ENCODE peak calls at places on chromosomes 11 and 22, in four cellular contexts. O, Q, V and H are unnamed samples.

GRCh38 chr11:2154889-2155288 is 6.1 kb downstream of the INS start:
- DNase-seq in O (no peak), Q (no peak), V (no peak), H (no peak)

GRCh38 chr11:126467471-126467870 is 112.0 kb downstream of the ST3GAL4 start:
- DNase-seq in O (no peak), Q (no peak), V (no peak), H (no peak)

GRCh38 chr11:19793356-19793755 is 80.7 kb downstream of the NAV2 start:
- DNase-seq in O (no peak), Q (no peak), V (no peak), H (no peak)

GRCh38 chr22:23070418-23071162 is at the start of gene GNAZ:
- DNase-seq in O (peak), Q (peak), V (no peak), H (peak)

GRCh38 chr11:11252403-11252802 is 100.6 kb downstream of the CSNK2A3 start:
- DNase-seq in O (no peak), Q (no peak), V (no peak), H (no peak)

GRCh38 chr22:20795014-20795413 is 21.1 kb downstream of the SERPIND1 start:
- DNase-seq in O (no peak), Q (no peak), V (no peak), H (no peak)

GRCh38 chr11:118997627-118998387 is at the start of gene CENATAC:
- DNase-seq in O (peak), Q (peak), V (peak), H (peak)

GRCh38 chr22:35544810-35545209 is 4.2 kb downstream of the RASD2 start:
- DNase-seq in O (no peak), Q (no peak), V (no peak), H (no peak)

GRCh38 chr11:87265132-87265531 is 227.4 kb downstream of the TMEM135 start:
- DNase-seq in O (no peak), Q (peak), V (no peak), H (no peak)

DNA sequence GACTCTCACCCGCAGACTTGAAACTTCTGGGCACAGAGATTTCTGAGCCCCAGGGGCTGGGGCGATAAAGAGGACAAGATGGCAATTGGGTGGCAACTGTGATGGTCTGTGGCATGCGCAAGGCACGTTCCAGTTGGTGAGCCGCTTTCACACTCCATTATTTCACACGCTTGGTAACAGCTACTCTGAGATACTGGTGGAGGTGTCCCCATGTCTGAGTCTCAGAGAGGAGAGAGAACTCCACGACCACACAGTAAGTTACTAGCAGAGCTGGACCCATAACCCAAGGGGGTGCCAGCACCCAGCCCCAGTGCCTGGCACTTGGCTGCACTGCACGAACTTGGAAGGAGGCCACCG is 6.0 kb upstream of the KCNJ4 start:
- DNase-seq in O (no peak), Q (no peak), V (no peak), H (no peak)
- TF ChIP-seq CTCF in O (no peak), Q (no peak), V (no peak), H (no peak)

GRCh38 chr11:40921256-40921655 is 538.2 kb downstream of the LRRC4C start:
- DNase-seq in O (no peak), Q (no peak), V (no peak), H (no peak)

DNA sequence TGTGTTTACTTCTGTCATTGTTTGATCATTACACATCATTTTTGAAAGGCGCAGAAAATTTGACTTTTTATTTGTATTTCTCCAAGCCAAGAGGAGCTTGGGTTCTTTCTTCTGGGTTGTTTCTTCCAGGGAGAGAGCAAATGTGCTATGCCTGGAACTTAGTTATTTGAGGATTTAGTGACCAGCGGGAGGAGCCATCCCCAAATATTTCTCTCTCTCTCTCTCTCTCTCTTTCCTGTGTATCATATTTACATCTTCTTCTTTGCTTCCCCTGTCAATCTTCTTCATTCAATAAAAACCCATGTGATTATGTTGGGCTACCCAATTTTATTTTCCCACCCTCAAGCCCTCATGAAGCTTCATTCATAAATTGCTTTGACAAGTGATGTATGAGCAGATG is 534.5 kb downstream of the LRRC4C start:
- DNase-seq in O (no peak), Q (no peak), V (no peak), H (no peak)
- TF ChIP-seq CTCF in O (no peak), Q (no peak), V (no peak), H (no peak)

DNA sequence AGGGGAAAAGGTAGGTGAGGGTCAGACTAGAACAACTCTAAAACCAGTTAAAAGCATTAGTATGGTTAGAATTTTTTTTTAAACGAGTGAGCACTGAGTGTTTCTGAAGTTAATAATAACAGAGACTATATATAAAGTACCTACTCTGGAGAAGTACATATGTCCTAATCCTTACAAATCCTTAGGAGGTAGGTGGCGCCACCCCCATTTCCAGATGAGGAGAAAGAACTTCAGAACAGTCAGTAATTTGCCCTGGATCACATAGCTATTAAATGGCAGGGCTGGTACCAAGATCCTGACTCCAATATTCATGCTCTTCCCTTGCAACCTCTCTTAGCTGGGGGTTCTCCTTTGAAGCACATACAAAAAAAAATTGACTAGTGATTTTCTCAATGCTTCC is 80.5 kb downstream of the CLPB start:
- DNase-seq in O (no peak), Q (peak), V (peak), H (no peak)
- TF ChIP-seq CTCF in O (peak), Q (peak), V (peak), H (no peak)

GRCh38 chr11:64878494-64879225 is at the start of gene EHD1:
- DNase-seq in O (peak), Q (peak), V (peak), H (peak)
- TF ChIP-seq CTCF in O (peak), Q (peak), V (peak), H (peak)

GRCh38 chr11:69943066-69943465 is 123.8 kb upstream of the FGF3 start:
- DNase-seq in O (no peak), Q (no peak), V (peak), H (no peak)
- TF ChIP-seq CTCF in O (peak), Q (peak), V (peak), H (no peak)

GRCh38 chr11:129728571-129728970 is 87.1 kb upstream of the TMEM45B start:
- DNase-seq in O (no peak), Q (no peak), V (peak), H (no peak)
- TF ChIP-seq CTCF in O (no peak), Q (no peak), V (no peak), H (no peak)

DNA sequence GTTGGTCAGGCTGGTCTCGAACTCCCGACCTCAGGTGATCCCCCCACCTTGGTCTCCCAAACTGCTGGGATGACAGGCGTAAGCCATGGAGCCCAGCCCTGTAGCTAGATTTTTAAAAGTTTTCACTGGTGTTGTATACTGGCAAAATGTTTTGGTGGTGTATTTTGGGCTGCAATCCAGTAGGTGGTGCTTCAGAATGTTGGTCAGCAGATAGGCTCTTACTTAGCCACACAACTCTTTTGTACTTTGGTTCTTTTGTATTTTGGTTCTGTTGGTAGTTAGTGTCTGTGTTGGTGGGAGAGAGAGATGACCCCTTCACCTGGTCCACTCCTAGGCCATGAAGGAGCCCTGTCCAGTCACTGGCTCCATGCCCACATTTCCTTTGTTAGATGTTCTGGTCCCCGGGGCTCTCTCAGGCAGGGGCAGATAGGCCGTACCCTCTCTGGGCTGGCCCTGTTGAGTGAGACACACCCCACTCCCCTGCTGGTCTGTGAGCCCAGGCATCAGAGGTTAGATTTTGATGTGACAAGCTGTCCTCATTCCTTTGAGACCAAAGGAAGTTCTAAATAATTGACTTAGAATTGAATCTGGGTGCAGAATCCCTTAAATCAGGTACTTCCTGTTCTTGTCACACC is 123.8 kb downstream of the DDX10 start:
- DNase-seq in O (peak), Q (peak), V (peak), H (no peak)
- TF ChIP-seq CTCF in O (peak), Q (peak), V (no peak), H (no peak)

DNA sequence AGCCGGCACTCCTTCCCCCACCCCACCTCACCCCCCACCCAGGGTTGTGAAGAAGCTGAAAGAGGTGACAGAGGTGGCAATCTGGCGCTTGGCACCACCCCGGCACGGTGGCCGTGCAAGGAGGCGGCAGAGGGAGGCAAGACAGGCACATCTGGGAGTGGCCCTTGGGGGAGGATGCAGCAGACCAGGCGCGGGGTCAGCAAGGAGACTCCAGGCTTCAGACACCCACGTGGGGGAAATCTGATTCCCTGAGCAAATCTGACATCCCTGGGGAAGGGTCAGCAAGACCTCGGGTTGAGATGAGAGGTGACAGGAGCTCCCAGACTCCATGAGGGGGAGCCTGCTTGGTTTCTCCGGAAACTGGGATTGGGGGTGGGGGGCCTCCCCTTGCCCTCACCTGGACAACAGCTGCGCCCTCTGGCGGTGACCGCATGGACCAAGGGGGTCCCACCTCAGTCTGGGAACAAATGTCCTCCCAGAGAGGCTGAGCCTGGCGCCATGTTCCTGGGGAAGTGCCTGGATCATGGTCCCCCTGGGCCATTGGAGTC is 4.0 kb upstream of the RCOR2 start:
- DNase-seq in O (peak), Q (no peak), V (no peak), H (peak)
- TF ChIP-seq CTCF in O (peak), Q (peak), V (no peak), H (peak)

GRCh38 chr11:69715446-69715845 is 11.6 kb upstream of the FGF19 start:
- DNase-seq in O (no peak), Q (no peak), V (no peak), H (no peak)

GRCh38 chr11:69716099-69716498 is 12.3 kb upstream of the FGF19 start:
- DNase-seq in O (no peak), Q (no peak), V (no peak), H (no peak)

GRCh38 chr11:69716891-69717747 is 13.3 kb upstream of the FGF19 start:
- DNase-seq in O (no peak), Q (no peak), V (no peak), H (no peak)

GRCh38 chr11:69718912-69719311 is 15.1 kb upstream of the FGF19 start:
- DNase-seq in O (no peak), Q (no peak), V (no peak), H (no peak)

GRCh38 chr11:69718147-69718546 is 14.3 kb upstream of the FGF19 start:
- DNase-seq in O (peak), Q (peak), V (peak), H (peak)
- TF ChIP-seq CTCF in O (peak), Q (peak), V (peak), H (peak)

DNA sequence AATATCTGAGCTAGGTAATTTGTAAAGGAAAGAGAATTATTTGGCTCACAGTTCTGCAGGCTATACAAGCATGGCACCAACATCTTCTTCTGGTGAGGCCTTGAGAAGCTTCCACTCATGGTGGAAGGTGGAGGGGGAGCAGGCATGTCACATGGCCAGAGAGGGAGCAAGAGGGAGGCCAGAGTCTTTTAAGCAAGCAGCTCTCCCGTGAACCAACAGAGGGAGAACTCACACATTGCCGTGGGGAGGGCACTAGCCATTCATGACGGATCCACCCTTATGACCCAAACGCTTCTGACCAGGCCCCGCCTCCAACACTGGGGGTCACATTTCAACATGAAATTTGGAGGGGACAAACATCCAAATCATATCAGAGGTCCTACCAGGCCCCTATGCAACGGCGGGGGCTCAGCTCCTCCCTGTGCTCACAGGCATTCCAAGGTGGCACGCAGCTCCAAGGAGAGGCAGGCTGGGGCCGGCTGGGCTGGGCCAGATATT is 4.6 kb downstream of the C11orf96 start:
- DNase-seq in O (no peak), Q (peak), V (no peak), H (no peak)
- TF ChIP-seq CTCF in O (no peak), Q (peak), V (no peak), H (no peak)